ENCODE peak calls at places on chromosome 4, in ten cellular contexts. C, M, R, Q, K, Y, N, A, W and U are unnamed samples.

GRCh38 chr4:40321671-40322131 is 13.4 kb upstream of the CHRNA9 start:
- DNase-seq in C (no peak), M (no peak), R (peak; percentile 85), Q (no peak), K (no peak), Y (no peak), N (peak; percentile 84), A (peak; percentile 79), W (no peak), U (no peak)

GRCh38 chr4:181503800-181504364 is 739.3 kb upstream of the TENM3 start:
- DNase-seq in C (no peak), M (no peak), R (peak; percentile 21), Q (no peak), K (no peak), Y (no peak), N (peak; percentile 18), A (no peak), W (no peak), U (no peak)

GRCh38 chr4:23333556-23333945 is 556.3 kb downstream of the PPARGC1A start:
- DNase-seq in C (no peak), M (no peak), R (peak; percentile 94), Q (no peak), K (no peak), Y (no peak), N (peak; percentile 96), A (peak; percentile 6), W (no peak), U (no peak)

GRCh38 chr4:31657859-31658258 is 937.7 kb downstream of the PCDH7 start:
- DNase-seq in C (no peak), M (no peak), R (peak; percentile 34), Q (no peak), K (no peak), Y (no peak), N (peak; percentile 26), A (peak; percentile 13), W (no peak), U (no peak)

GRCh38 chr4:41992967-41993857 is 2.9 kb downstream of the SLC30A9 start:
- DNase-seq in C (no peak), M (no peak), R (no peak), Q (no peak), K (no peak), Y (no peak), N (no peak), A (no peak), W (no peak), U (no peak)

GRCh38 chr4:153676984-153677383 is 7.1 kb upstream of the TLR2 start:
- DNase-seq in C (no peak), M (no peak), R (peak; percentile 93), Q (no peak), K (no peak), Y (no peak), N (peak; percentile 91), A (peak; percentile 63), W (no peak), U (no peak)

GRCh38 chr4:158826882-158827281 is 58.1 kb downstream of the FNIP2 start:
- DNase-seq in C (no peak), M (no peak), R (peak; percentile 44), Q (no peak), K (peak; percentile 83), Y (no peak), N (peak; percentile 39), A (no peak), W (peak; percentile 89), U (no peak)

GRCh38 chr4:95077864-95078263 is 320.1 kb downstream of the BMPR1B start:
- DNase-seq in C (no peak), M (no peak), R (peak; percentile 27), Q (no peak), K (no peak), Y (no peak), N (peak; percentile 7), A (peak; percentile 38), W (no peak), U (no peak)

GRCh38 chr4:146585761-146586333 is 52.8 kb upstream of the POU4F2 start:
- DNase-seq in C (no peak), M (no peak), R (peak; percentile 41), Q (no peak), K (no peak), Y (no peak), N (peak; percentile 30), A (peak; percentile 46), W (peak; percentile 2), U (no peak)

GRCh38 chr4:146577111-146577510 is 55.4 kb upstream of the SLC10A7 start:
- DNase-seq in C (no peak), M (no peak), R (peak; percentile 35), Q (no peak), K (no peak), Y (no peak), N (peak; percentile 26), A (peak; percentile 2), W (no peak), U (no peak)

GRCh38 chr4:146582864-146583263 is 55.8 kb upstream of the POU4F2 start:
- DNase-seq in C (no peak), M (no peak), R (no peak), Q (no peak), K (no peak), Y (no peak), N (no peak), A (no peak), W (no peak), U (no peak)
- TF ChIP-seq CTCF in C (no peak), M (no peak), R (no peak), Q (no peak), K (no peak), Y (no peak), N (no peak), A (no peak), W (no peak), U (no peak)

GRCh38 chr4:104616401-104616820 is 121.7 kb upstream of the CXXC4 start:
- DNase-seq in C (no peak), M (no peak), R (peak; percentile 16), Q (no peak), K (no peak), Y (no peak), N (no peak), A (no peak), W (peak; percentile 3), U (no peak)
- H3K27ac ChIP-seq in C (no peak overlapping the region), M (no peak overlapping the region), R (no peak overlapping the region), Q (no peak overlapping the region), K (no peak overlapping the region), Y (no peak overlapping the region), N (no peak overlapping the region), A (no peak overlapping the region), W (no peak overlapping the region), U (no peak overlapping the region)

DNA sequence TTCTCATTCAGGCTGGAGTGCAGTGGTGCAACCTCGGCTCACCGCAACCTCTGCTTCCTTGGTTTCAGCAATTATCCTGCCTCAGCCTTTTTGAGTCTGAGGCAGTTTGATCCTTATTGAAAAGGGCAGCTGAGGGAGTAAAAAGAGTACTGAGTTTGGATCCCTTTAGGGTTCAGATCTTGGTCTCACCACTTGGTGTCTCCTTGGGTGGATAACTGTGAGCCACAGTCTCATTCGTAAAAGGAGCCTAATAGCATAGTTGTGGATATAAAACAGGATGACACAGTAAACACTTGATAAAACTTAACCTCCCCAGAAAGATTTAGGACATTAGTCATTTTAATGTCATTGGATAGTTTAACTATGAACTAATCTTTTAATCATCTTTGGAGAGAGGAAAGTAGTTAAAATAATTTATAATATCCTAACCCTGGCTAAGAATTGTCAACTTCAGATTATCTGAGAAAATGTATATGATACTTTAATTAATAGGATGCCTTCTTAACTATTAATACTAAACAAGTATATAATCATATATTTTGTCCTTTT is 173.1 kb downstream of the ANK2 start:
- DNase-seq in C (no peak), M (no peak), R (peak; percentile 48), Q (no peak), K (no peak), Y (no peak), N (peak; percentile 27), A (peak; percentile 38), W (no peak), U (no peak)
- TF ChIP-seq CTCF in C (no peak), M (no peak), R (no peak), Q (no peak), K (no peak), Y (no peak), N (no peak), A (no peak), W (no peak), U (no peak)

DNA sequence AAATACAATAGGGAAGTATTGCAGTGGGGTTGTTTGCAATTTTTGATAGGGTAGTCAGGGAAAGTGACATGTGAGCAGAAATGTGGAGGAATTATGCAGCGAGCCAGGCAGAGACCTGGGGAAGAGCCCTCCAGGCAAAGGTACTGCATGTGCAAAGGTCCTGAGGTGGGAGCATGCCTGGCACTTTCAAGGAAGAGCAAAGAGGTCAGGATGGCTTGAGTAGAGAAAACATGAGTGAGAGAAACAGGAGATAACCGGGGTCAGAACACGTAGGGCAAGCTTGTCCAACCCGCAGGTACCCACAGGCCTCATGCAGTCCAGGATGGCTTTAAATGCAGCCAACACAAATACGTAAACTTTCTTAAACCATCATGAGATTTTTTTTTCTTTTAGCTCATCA is 71.0 kb downstream of the COQ2 start:
- DNase-seq in C (no peak), M (no peak), R (no peak), Q (no peak), K (no peak), Y (no peak), N (no peak), A (no peak), W (no peak), U (no peak)
- H3K27ac ChIP-seq in C (no peak overlapping the region), M (no peak overlapping the region), R (no peak overlapping the region), Q (no peak overlapping the region), K (no peak overlapping the region), Y (no peak overlapping the region), N (no peak overlapping the region), A (no peak overlapping the region), W (no peak overlapping the region), U (no peak overlapping the region)

GRCh38 chr4:4658051-4658450 is 116.2 kb upstream of the STX18 start:
- DNase-seq in C (no peak), M (no peak), R (peak; percentile 44), Q (no peak), K (no peak), Y (no peak), N (no peak), A (no peak), W (no peak), U (no peak)

GRCh38 chr4:4662230-4662629 is 120.4 kb upstream of the STX18 start:
- DNase-seq in C (no peak), M (no peak), R (no peak), Q (no peak), K (no peak), Y (no peak), N (no peak), A (no peak), W (no peak), U (no peak)

GRCh38 chr4:4663028-4663427 is 121.2 kb upstream of the STX18 start:
- DNase-seq in C (no peak), M (no peak), R (peak; percentile 88), Q (no peak), K (no peak), Y (no peak), N (peak; percentile 87), A (peak; percentile 64), W (no peak), U (no peak)

GRCh38 chr4:4656977-4657376 is 115.1 kb upstream of the STX18 start:
- DNase-seq in C (no peak), M (no peak), R (no peak), Q (no peak), K (no peak), Y (no peak), N (no peak), A (no peak), W (no peak), U (no peak)

GRCh38 chr4:4659871-4660651 is 118.2 kb upstream of the STX18 start:
- DNase-seq in C (no peak), M (no peak), R (peak; percentile 94), Q (no peak), K (no peak), Y (no peak), N (peak; percentile 93), A (peak; percentile 94), W (peak; percentile 23), U (no peak)
- TF ChIP-seq CTCF in C (no peak), M (no peak), R (no peak), Q (no peak), K (no peak), Y (no peak), N (no peak), A (no peak), W (no peak), U (no peak)